ENCODE peak calls at places on chromosomes 5 and 9, in seven cellular contexts. N is WTC11, R is AG04450, B is AG10803, H is fibroblast of lung, Y is RWPE1, W is foreskin fibroblast. K is an unnamed sample.

GRCh38 chr9:115127191-115127817 is 9.3 kb upstream of the TNC start:
- DNase-seq in N (no peak), R (peak; percentile 62), B (peak; percentile 51), H (peak; percentile 63), Y (peak; percentile 97), W (no peak), K (no peak)

GRCh38 chr5:43193952-43194321 is 1.9 kb downstream of the NIM1K start:
- DNase-seq in N (no peak), R (no peak), B (no peak), H (no peak), Y (no peak), W (peak; percentile 41), K (no peak)

GRCh38 chr9:117034862-117035261 is 347.8 kb downstream of the TRIM32 start:
- DNase-seq in N (peak; percentile 69), R (no peak), B (no peak), H (no peak), Y (peak; percentile 32), W (no peak), K (no peak)

GRCh38 chr5:170333161-170333909 is 35.8 kb upstream of the LCP2 start:
- DNase-seq in N (peak; percentile 61), R (no peak), B (no peak), H (no peak), Y (no peak), W (no peak), K (no peak)

GRCh38 chr9:27565669-27566068 is 7.6 kb downstream of the C9orf72 start:
- DNase-seq in N (no peak), R (no peak), B (no peak), H (no peak), Y (no peak), W (no peak), K (no peak)

GRCh38 chr9:33265211-33265885 is 499 bp downstream of the CHMP5 start:
- DNase-seq in N (no peak), R (no peak), B (no peak), H (no peak), Y (no peak), W (no peak), K (no peak)

GRCh38 chr5:139383275-139383992 is at the start of gene SLC23A1:
- DNase-seq in N (no peak), R (no peak), B (peak; percentile 46), H (no peak), Y (no peak), W (no peak), K (peak; percentile 87)

GRCh38 chr9:119365291-119366027 is 3.8 kb downstream of the BRINP1 start:
- DNase-seq in N (peak; percentile 82), R (no peak), B (peak; percentile 18), H (no peak), Y (no peak), W (no peak), K (no peak)

GRCh38 chr5:78533356-78533755 is 115.2 kb downstream of the LHFPL2 start:
- DNase-seq in N (no peak), R (no peak), B (no peak), H (no peak), Y (no peak), W (no peak), K (no peak)
- TF ChIP-seq CTCF in N (peak; percentile 19), R (peak; percentile 49), B (peak; percentile 58), H (no peak), Y (peak; percentile 43), W (peak; percentile 16), K (peak; percentile 49)

DNA sequence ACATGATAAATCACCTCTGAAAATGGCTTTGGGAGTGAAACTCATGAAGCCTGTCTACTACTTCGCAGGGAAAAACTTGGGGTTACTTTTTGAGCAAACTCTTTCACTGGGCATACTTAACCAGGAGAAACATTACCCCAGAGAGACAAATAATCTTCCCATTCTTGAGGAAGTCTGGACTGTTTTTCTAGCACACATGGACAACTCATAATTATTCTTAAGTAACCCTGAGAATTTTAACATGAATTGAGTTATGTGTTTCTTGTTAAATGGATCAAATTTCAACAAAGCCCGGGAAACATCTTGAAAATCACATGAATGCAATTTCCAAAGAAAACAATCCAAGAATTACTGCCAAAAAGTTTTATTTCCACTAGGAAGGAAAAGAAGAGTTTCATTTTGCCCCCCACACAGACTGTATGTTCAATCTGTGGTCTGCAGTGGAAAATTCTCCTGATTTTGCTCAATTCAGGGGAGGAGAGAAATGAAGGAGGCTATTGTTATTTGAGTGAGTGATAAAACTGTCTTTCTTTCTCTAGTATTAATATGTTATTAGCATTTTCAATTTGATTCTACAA is 564.8 kb upstream of the CLINT1 start:
- DNase-seq in N (no peak), R (no peak), B (peak; percentile 49), H (peak; percentile 65), Y (no peak), W (no peak), K (no peak)
- TF ChIP-seq CTCF in N (no peak), R (no peak), B (no peak), H (no peak), Y (no peak), W (no peak), K (no peak)

GRCh38 chr5:86986837-86987236 is 280.8 kb upstream of the RASA1 start:
- DNase-seq in N (no peak), R (no peak), B (no peak), H (no peak), Y (peak; percentile 27), W (no peak), K (no peak)
- TF ChIP-seq CTCF in N (no peak), R (no peak), B (no peak), H (no peak), Y (peak; percentile 47), W (no peak), K (no peak)

GRCh38 chr9:90773593-90773992 is 28.0 kb upstream of the SYK start:
- DNase-seq in N (peak; percentile 33), R (no peak), B (no peak), H (no peak), Y (peak; percentile 62), W (no peak), K (peak; percentile 61)
- TF ChIP-seq CTCF in N (peak; percentile 17), R (peak; percentile 41), B (no peak), H (no peak), Y (peak; percentile 49), W (peak; percentile 16), K (peak; percentile 40)

GRCh38 chr5:80124111-80124510 is 89.0 kb downstream of the THBS4 start:
- DNase-seq in N (no peak), R (no peak), B (no peak), H (no peak), Y (no peak), W (no peak), K (no peak)

GRCh38 chr5:80125022-80125961 is 90.1 kb downstream of the THBS4 start:
- DNase-seq in N (no peak), R (no peak), B (no peak), H (no peak), Y (no peak), W (no peak), K (no peak)

GRCh38 chr5:80125962-80126480 is 90.9 kb downstream of the THBS4 start:
- DNase-seq in N (no peak), R (no peak), B (peak; percentile 52), H (peak; percentile 21), Y (peak; percentile 29), W (peak; percentile 48), K (no peak)

GRCh38 chr5:80122599-80122998 is 87.5 kb downstream of the THBS4 start:
- DNase-seq in N (no peak), R (no peak), B (no peak), H (no peak), Y (no peak), W (no peak), K (no peak)

GRCh38 chr5:80124519-80124918 is 89.4 kb downstream of the THBS4 start:
- DNase-seq in N (no peak), R (no peak), B (no peak), H (no peak), Y (no peak), W (no peak), K (no peak)
- TF ChIP-seq CTCF in N (no peak), R (no peak), B (no peak), H (no peak), Y (no peak), W (no peak), K (no peak)

GRCh38 chr5:160787247-160787646 is 64.8 kb downstream of the ATP10B start:
- DNase-seq in N (peak; percentile 59), R (no peak), B (no peak), H (no peak), Y (peak; percentile 17), W (no peak), K (no peak)
- TF ChIP-seq CTCF in N (no peak), R (peak; percentile 25), B (peak; percentile 37), H (no peak), Y (no peak), W (no peak), K (peak; percentile 38)

GRCh38 chr9:17219261-17219660 is 84.4 kb downstream of the CNTLN start:
- DNase-seq in N (no peak), R (no peak), B (peak; percentile 1), H (peak; percentile 33), Y (no peak), W (peak; percentile 1), K (no peak)
- TF ChIP-seq CTCF in N (no peak), R (peak; percentile 47), B (peak; percentile 45), H (peak; percentile 15), Y (peak; percentile 27), W (peak; percentile 29), K (no peak)